ENCODE peak calls at places on chromosomes 5 and 9, in nine cellular contexts. J is tibial artery; R is fibroblast of mammary gland; F is T-helper 1 cell; V is stimulated activated CD4-positive, alpha-beta T cell treated with anti-CD3 and anti-CD28 coated beads, Interleukin-1b, Interleukin-23, amount 100 ng/mL, for 1 hour; E is kidney tubule cell; L is NCI-H2227 treated with DMSO at 0.1 percent for 48 hours; Z is PC-9; G is SW480. Q is an unnamed sample.

GRCh38 chr5:177319913-177320588 is 8.4 kb upstream of the MXD3 start:
- DNase-seq in J (no peak), R (no peak), F (no peak), V (no peak), E (no peak), L (no peak), Z (no peak), G (peak), Q (no peak)

GRCh38 chr5:172076783-172077244 is 70.4 kb upstream of the FBXW11 start:
- DNase-seq in J (peak), R (peak), F (no peak), V (no peak), E (no peak), L (no peak), Z (no peak), G (no peak), Q (no peak)

GRCh38 chr5:168765220-168766037 is 186.3 kb upstream of the PANK3 start:
- DNase-seq in J (peak), R (peak), F (no peak), V (no peak), E (peak), L (no peak), Z (no peak), G (no peak), Q (no peak)

GRCh38 chr9:86185872-86186271 is 73.6 kb downstream of the C9orf153 start:
- DNase-seq in J (no peak), R (peak), F (no peak), V (no peak), E (no peak), L (no peak), Z (no peak), G (peak), Q (no peak)

GRCh38 chr9:108622467-108622866 is 233.3 kb downstream of the ACTL7B start:
- DNase-seq in J (no peak), R (peak), F (no peak), V (no peak), E (no peak), L (no peak), Z (no peak), G (peak), Q (no peak)

GRCh38 chr9:2502760-2503159 is 118.8 kb upstream of the VLDLR start:
- DNase-seq in J (no peak), R (peak), F (no peak), V (no peak), E (peak), L (no peak), Z (no peak), G (no peak), Q (no peak)

GRCh38 chr9:112925058-112925641 is 34.5 kb upstream of the SLC46A2 start:
- DNase-seq in J (no peak), R (peak), F (no peak), V (no peak), E (peak), L (peak), Z (peak), G (peak), Q (no peak)

GRCh38 chr5:59793000-59793399 is 100.5 kb downstream of the PDE4D start:
- DNase-seq in J (peak), R (peak), F (no peak), V (no peak), E (peak), L (no peak), Z (peak), G (peak), Q (no peak)

GRCh38 chr5:62306494-62307363 is 723 bp downstream of the KIF2A start:
- DNase-seq in J (peak), R (peak), F (no peak), V (no peak), E (peak), L (no peak), Z (no peak), G (peak), Q (peak)

GRCh38 chr5:95734156-95734555 is 3.0 kb downstream of the RHOBTB3 start:
- DNase-seq in J (no peak), R (no peak), F (no peak), V (no peak), E (no peak), L (no peak), Z (no peak), G (no peak), Q (no peak)

GRCh38 chr5:134111741-134112647 is 2.5 kb upstream of the TCF7 start:
- DNase-seq in J (no peak), R (peak), F (no peak), V (no peak), E (peak), L (no peak), Z (no peak), G (peak), Q (no peak)

GRCh38 chr5:97838214-97838613 is 655.2 kb upstream of the RIOK2 start:
- DNase-seq in J (no peak), R (peak), F (no peak), V (no peak), E (peak), L (no peak), Z (peak), G (peak), Q (no peak)

GRCh38 chr9:133148351-133149129 is 15.2 kb downstream of the GBGT1 start:
- DNase-seq in J (peak), R (peak), F (no peak), V (no peak), E (peak), L (no peak), Z (no peak), G (peak), Q (no peak)

GRCh38 chr5:33843579-33843978 is 48.2 kb downstream of the ADAMTS12 start:
- DNase-seq in J (no peak), R (peak), F (no peak), V (no peak), E (peak), L (no peak), Z (peak), G (no peak), Q (no peak)

GRCh38 chr9:137544176-137544755 is 5.9 kb downstream of the PNPLA7 start:
- DNase-seq in J (no peak), R (peak), F (no peak), V (no peak), E (no peak), L (no peak), Z (no peak), G (no peak), Q (no peak)

GRCh38 chr5:57042524-57042931 is 90.6 kb upstream of the MIER3 start:
- DNase-seq in J (no peak), R (no peak), F (no peak), V (no peak), E (no peak), L (no peak), Z (no peak), G (no peak), Q (no peak)

GRCh38 chr5:96066386-96066719 is 104.7 kb upstream of the ELL2 start:
- DNase-seq in J (no peak), R (no peak), F (no peak), V (no peak), E (peak), L (no peak), Z (no peak), G (no peak), Q (no peak)

GRCh38 chr9:122128432-122129343 is 30.9 kb downstream of the NDUFA8 start:
- DNase-seq in J (peak), R (no peak), F (no peak), V (no peak), E (no peak), L (no peak), Z (no peak), G (no peak), Q (peak)

GRCh38 chr9:136231478-136232297 is 13.9 kb downstream of the QSOX2 start:
- DNase-seq in J (no peak), R (no peak), F (no peak), V (no peak), E (no peak), L (no peak), Z (no peak), G (no peak), Q (no peak)

GRCh38 chr5:122999947-123000563 is 36.5 kb downstream of the PPIC start:
- DNase-seq in J (no peak), R (peak), F (no peak), V (no peak), E (peak), L (peak), Z (no peak), G (peak), Q (no peak)

GRCh38 chr5:151825445-151825844 is 53.7 kb downstream of the G3BP1 start:
- DNase-seq in J (no peak), R (peak), F (no peak), V (peak), E (peak), L (peak), Z (peak), G (peak), Q (no peak)

GRCh38 chr5:14179446-14179845 is 36.3 kb downstream of the TRIO start:
- DNase-seq in J (no peak), R (no peak), F (no peak), V (no peak), E (peak), L (no peak), Z (no peak), G (no peak), Q (no peak)

GRCh38 chr5:142013734-142014495 is 1.1 kb upstream of the GNPDA1 start:
- DNase-seq in J (peak), R (peak), F (no peak), V (no peak), E (peak), L (no peak), Z (no peak), G (peak), Q (peak)

GRCh38 chr5:113150821-113151220 is 174.2 kb downstream of the DCP2 start:
- DNase-seq in J (no peak), R (no peak), F (no peak), V (no peak), E (no peak), L (no peak), Z (no peak), G (no peak), Q (no peak)

GRCh38 chr9:129496187-129497063 is 124.5 kb downstream of the C9orf50 start:
- DNase-seq in J (peak), R (peak), F (peak), V (peak), E (peak), L (peak), Z (peak), G (peak), Q (peak)

GRCh38 chr9:31807574-31808256 is 576.7 kb upstream of the ACO1 start:
- DNase-seq in J (no peak), R (no peak), F (no peak), V (no peak), E (no peak), L (no peak), Z (no peak), G (peak), Q (no peak)

Q was measured in suprapubic skin.